ENCODE peak calls at places on chromosomes 3 and 15, in eight cellular contexts. A is WERI-Rb-1; X is germinal center; O is iPS DF 19.7; K is left ventricle myocardium superior; L is substantia nigra; W is naive thymus-derived CD4-positive, alpha-beta T cell; N is progenitor cell of endocrine pancreas. V is an unnamed sample.

GRCh38 chr3:4778119-4778518 is 201.1 kb upstream of the BHLHE40 start:
- DNase-seq in A (no peak), X (no peak), O (no peak), K (no peak), L (no peak), W (no peak), N (no peak), V (no peak)

GRCh38 chr3:59873576-59874230 is 823.9 kb upstream of the CFAP20DC start:
- DNase-seq in A (no peak), X (no peak), O (no peak), K (no peak), L (no peak), W (no peak), N (no peak), V (peak; percentile 31)

GRCh38 chr15:72231847-72232461 is 964 bp upstream of the PKM start:
- DNase-seq in A (no peak), X (peak; percentile 32), O (no peak), K (peak; percentile 45), L (no peak), W (peak; percentile 83), N (no peak), V (peak; percentile 56)

GRCh38 chr15:41895491-41895890 is 1.6 kb upstream of the SPTBN5 start:
- DNase-seq in A (no peak), X (no peak), O (no peak), K (no peak), L (no peak), W (no peak), N (no peak), V (no peak)

GRCh38 chr3:55333923-55334322 is 153.2 kb downstream of the WNT5A start:
- DNase-seq in A (no peak), X (no peak), O (no peak), K (no peak), L (no peak), W (no peak), N (no peak), V (no peak)

GRCh38 chr15:96047255-96047931 is 283.1 kb upstream of the NR2F2 start:
- DNase-seq in A (no peak), X (no peak), O (no peak), K (no peak), L (no peak), W (no peak), N (no peak), V (no peak)

GRCh38 chr3:63908081-63908736 is 4.0 kb downstream of the SCAANT1 start:
- DNase-seq in A (no peak), X (no peak), O (no peak), K (no peak), L (no peak), W (no peak), N (no peak), V (no peak)

GRCh38 chr3:87766736-87767135 is 292.1 kb downstream of the CGGBP1 start:
- DNase-seq in A (no peak), X (no peak), O (no peak), K (no peak), L (no peak), W (no peak), N (no peak), V (no peak)

GRCh38 chr3:134618986-134619615 is 31.7 kb downstream of the KY start:
- DNase-seq in A (no peak), X (no peak), O (no peak), K (no peak), L (no peak), W (no peak), N (no peak), V (no peak)

GRCh38 chr15:34621675-34622074 is 38.2 kb upstream of the GOLGA8B start:
- DNase-seq in A (no peak), X (no peak), O (no peak), K (no peak), L (no peak), W (no peak), N (no peak), V (peak; percentile 13)

GRCh38 chr15:93302080-93302765 is 213.2 kb upstream of the RGMA start:
- DNase-seq in A (no peak), X (no peak), O (no peak), K (no peak), L (peak; percentile 27), W (no peak), N (no peak), V (peak; percentile 90)

GRCh38 chr3:127438951-127439350 is 151.1 kb upstream of the PRR20G start:
- DNase-seq in A (no peak), X (no peak), O (no peak), K (no peak), L (no peak), W (no peak), N (no peak), V (no peak)

GRCh38 chr3:130820976-130821375 is 72.9 kb upstream of the ATP2C1 start:
- DNase-seq in A (no peak), X (no peak), O (no peak), K (no peak), L (no peak), W (no peak), N (no peak), V (no peak)

GRCh38 chr3:50562866-50563265 is 4.7 kb downstream of the C3orf18 start:
- DNase-seq in A (no peak), X (no peak), O (no peak), K (no peak), L (no peak), W (no peak), N (no peak), V (no peak)

GRCh38 chr15:82803793-82804574 is 1.9 kb downstream of the FSD2 start:
- DNase-seq in A (no peak), X (no peak), O (no peak), K (no peak), L (no peak), W (no peak), N (no peak), V (no peak)

GRCh38 chr3:44825264-44825925 is 36.3 kb upstream of the TMEM42 start:
- DNase-seq in A (no peak), X (no peak), O (no peak), K (no peak), L (no peak), W (no peak), N (no peak), V (no peak)

GRCh38 chr15:74302821-74303359 is 64.6 kb downstream of the CYP11A1 start:
- DNase-seq in A (peak; percentile 92), X (peak; percentile 48), O (no peak), K (peak; percentile 50), L (no peak), W (no peak), N (peak; percentile 53), V (no peak)

GRCh38 chr3:62051506-62051905 is 321.8 kb downstream of the FEZF2 start:
- DNase-seq in A (peak; percentile 54), X (no peak), O (no peak), K (peak; percentile 34), L (no peak), W (no peak), N (no peak), V (no peak)

GRCh38 chr3:190658106-190658505 is 144.2 kb downstream of the IL1RAP start:
- DNase-seq in A (no peak), X (no peak), O (no peak), K (no peak), L (no peak), W (no peak), N (no peak), V (no peak)

GRCh38 chr3:194200422-194201060 is 64.6 kb downstream of the HES1 start:
- DNase-seq in A (no peak), X (no peak), O (no peak), K (no peak), L (no peak), W (no peak), N (no peak), V (no peak)

GRCh38 chr3:23602895-23603443 is 202.8 kb upstream of the UBE2E1 start:
- DNase-seq in A (no peak), X (no peak), O (no peak), K (no peak), L (no peak), W (no peak), N (no peak), V (no peak)

GRCh38 chr3:34090876-34091275 is 292.4 kb downstream of the PDCD6IP start:
- DNase-seq in A (peak; percentile 21), X (no peak), O (no peak), K (no peak), L (no peak), W (no peak), N (no peak), V (no peak)

GRCh38 chr3:117202415-117202814 is 492.8 kb downstream of the TUSC7 start:
- DNase-seq in A (no peak), X (no peak), O (no peak), K (no peak), L (no peak), W (no peak), N (no peak), V (no peak)

GRCh38 chr3:24096271-24096670 is 151.2 kb downstream of the NR1D2 start:
- DNase-seq in A (no peak), X (no peak), O (no peak), K (no peak), L (no peak), W (no peak), N (no peak), V (no peak)

GRCh38 chr3:178583963-178584575 is 47.8 kb downstream of the KCNMB2 start:
- DNase-seq in A (no peak), X (no peak), O (no peak), K (no peak), L (no peak), W (no peak), N (no peak), V (no peak)

V was measured in globus pallidus.